ENCODE peak calls at places on chromosomes 11 and 22, in eight cellular contexts. C is T-cell, H is NCI-H774, M is AG08395, W is NCI-H345, U is mesendoderm, D is ACHN, K is thoracic aorta. O is an unnamed sample.

GRCh38 chr11:15714641-15715399 is 600.1 kb downstream of the INSC start:
- DNase-seq in C (no peak), H (peak), M (no peak), W (peak), U (no peak), D (no peak), K (no peak), O (no peak)

GRCh38 chr11:14366936-14367335 is 8.0 kb upstream of the RRAS2 start:
- DNase-seq in C (no peak), H (no peak), M (no peak), W (no peak), U (no peak), D (no peak), K (no peak), O (no peak)

GRCh38 chr11:122717264-122717867 is 61.8 kb downstream of the UBASH3B start:
- DNase-seq in C (peak), H (no peak), M (no peak), W (no peak), U (no peak), D (no peak), K (no peak), O (peak)

GRCh38 chr11:94513091-94513490 is 830 bp downstream of the C11orf97 start:
- DNase-seq in C (no peak), H (peak), M (no peak), W (peak), U (no peak), D (no peak), K (no peak), O (no peak)

GRCh38 chr22:45421349-45422057 is 8.0 kb downstream of the RIBC2 start:
- DNase-seq in C (no peak), H (no peak), M (no peak), W (no peak), U (no peak), D (no peak), K (no peak), O (no peak)

GRCh38 chr11:126968915-126969314 is 31.7 kb downstream of the KIRREL3 start:
- DNase-seq in C (no peak), H (no peak), M (no peak), W (no peak), U (peak), D (no peak), K (no peak), O (no peak)

GRCh38 chr11:65418681-65419459 is 3.7 kb upstream of the NEAT1 start:
- DNase-seq in C (peak), H (peak), M (peak), W (peak), U (peak), D (peak), K (peak), O (peak)

GRCh38 chr11:69245491-69246345 is 48.2 kb upstream of the MYEOV start:
- DNase-seq in C (no peak), H (no peak), M (no peak), W (no peak), U (no peak), D (no peak), K (no peak), O (no peak)

GRCh38 chr11:124899376-124900145 is 1.9 kb upstream of the ROBO4 start:
- DNase-seq in C (no peak), H (no peak), M (no peak), W (no peak), U (peak), D (no peak), K (no peak), O (no peak)

GRCh38 chr11:128709402-128709801 is 15.5 kb downstream of the FLI1 start:
- DNase-seq in C (no peak), H (no peak), M (peak), W (no peak), U (peak), D (no peak), K (no peak), O (no peak)

GRCh38 chr11:70548976-70549375 is 150.6 kb downstream of the CTTN start:
- DNase-seq in C (no peak), H (no peak), M (no peak), W (no peak), U (no peak), D (no peak), K (no peak), O (no peak)